ENCODE peak calls at places on chromosomes 16 and 17, in four cellular contexts. W is neural progenitor cell, J is PC-3, H is GM23338. X is an unnamed sample.

GRCh38 chr16:12188674-12189249 is 212.2 kb downstream of the SNX29 start:
- DNase-seq in J (no peak), H (no peak), W (no peak), X (no peak)

GRCh38 chr17:73165616-73166404 is 1.0 kb downstream of the SSTR2 start:
- DNase-seq in J (no peak), H (peak), W (peak), X (no peak)

GRCh38 chr17:78890111-78890897 is 12.7 kb downstream of the CEP295NL start:
- DNase-seq in J (no peak), H (no peak), W (no peak), X (peak)

GRCh38 chr17:72687941-72688340 is 404.5 kb downstream of the SLC39A11 start:
- DNase-seq in J (no peak), H (no peak), W (no peak), X (no peak)

GRCh38 chr16:15897386-15897785 is 9.0 kb upstream of the CEP20 start:
- DNase-seq in J (no peak), W (no peak), H (no peak), X (no peak)

GRCh38 chr17:36148559-36149295 is 27.7 kb downstream of the TBC1D3B start:
- DNase-seq in H (peak), J (peak), W (peak), X (peak)

GRCh38 chr17:73799781-73800627 is 155.8 kb upstream of the SDK2 start:
- DNase-seq in W (no peak), H (no peak), J (peak), X (no peak)

GRCh38 chr17:47652570-47652969 is 2.9 kb downstream of the KPNB1 start:
- DNase-seq in W (peak), J (no peak), H (no peak), X (no peak)

GRCh38 chr17:59476413-59476812 is 89.0 kb upstream of the DHX40 start:
- DNase-seq in W (no peak), H (no peak), J (no peak), X (no peak)

GRCh38 chr16:48535369-48535787 is 74.6 kb downstream of the N4BP1 start:
- DNase-seq in W (no peak), J (no peak), H (no peak), X (no peak)

GRCh38 chr17:81518785-81519283 is 6.2 kb upstream of the ACTG1 start:
- DNase-seq in W (peak), J (peak), H (peak), X (peak)

GRCh38 chr17:978110-979093 is 1.2 kb downstream of the NXN start:
- DNase-seq in H (no peak), J (peak), W (peak), X (no peak)

GRCh38 chr17:44465897-44466296 is 37.3 kb downstream of the GPATCH8 start:
- DNase-seq in W (no peak), H (no peak), J (no peak), X (no peak)

GRCh38 chr17:44467108-44467507 is 36.1 kb downstream of the GPATCH8 start:
- DNase-seq in H (no peak), J (no peak), W (no peak), X (no peak)

GRCh38 chr17:44466339-44466738 is 36.9 kb downstream of the GPATCH8 start:
- DNase-seq in W (no peak), J (no peak), H (no peak), X (no peak)

GRCh38 chr17:44465276-44465675 is 37.9 kb downstream of the GPATCH8 start:
- DNase-seq in W (no peak), J (no peak), H (no peak), X (no peak)

DNA sequence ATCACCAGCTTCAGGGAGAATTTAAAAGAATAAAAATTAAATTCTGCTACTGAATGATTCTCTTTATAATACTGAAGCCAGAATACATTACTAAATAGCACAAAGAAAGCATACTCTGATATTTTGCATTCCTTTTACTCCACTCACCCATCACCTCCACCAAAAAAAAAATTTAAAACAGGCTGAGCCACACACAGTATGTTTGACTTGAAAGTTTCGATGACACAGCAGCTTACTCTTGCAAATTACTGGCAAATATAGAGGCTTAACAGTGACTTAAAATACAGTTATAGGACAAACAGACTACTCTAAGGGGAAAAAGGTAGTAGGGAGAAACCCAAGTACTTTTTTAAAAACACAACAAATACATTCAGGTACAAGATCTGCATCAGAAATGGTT is 39.2 kb downstream of the GPATCH8 start:
- DNase-seq in W (no peak), J (no peak), H (no peak), X (no peak)
- H3K4me2 ChIP-seq in W (no peak), J (no peak), H (no peak), X (no peak)

GRCh38 chr17:34237458-34237857 is 17.6 kb upstream of the CCL2 start:
- DNase-seq in J (no peak), H (no peak), W (no peak), X (no peak)
- TF ChIP-seq EZH2phosphoT487 in J (no peak), H (no peak), W (no peak), X (no peak)

GRCh38 chr16:65061935-65062334 is 59.9 kb downstream of the CDH11 start:
- DNase-seq in J (no peak), W (no peak), H (no peak), X (no peak)
- TF ChIP-seq CTCF in J (no peak), W (no peak), H (no peak), X (no peak)

GRCh38 chr16:57607676-57608461 is 20.6 kb upstream of the ADGRG1 start:
- DNase-seq in H (no peak), J (no peak), W (no peak), X (no peak)
- H3K4me2 ChIP-seq in H (no peak), J (no peak), W (no peak), X (no peak)

GRCh38 chr16:85658504-85659326 is 30.0 kb downstream of the GINS2 start:
- DNase-seq in W (no peak), J (no peak), H (no peak), X (no peak)

GRCh38 chr16:85659336-85659735 is 29.4 kb downstream of the GINS2 start:
- DNase-seq in J (no peak), W (no peak), H (no peak), X (no peak)

GRCh38 chr16:85657996-85658395 is 30.8 kb downstream of the GINS2 start:
- DNase-seq in J (no peak), H (no peak), W (no peak), X (no peak)

GRCh38 chr16:85661131-85662035 is 27.4 kb downstream of the GINS2 start:
- DNase-seq in H (no peak), J (no peak), W (no peak), X (no peak)

GRCh38 chr16:85659805-85660511 is 28.8 kb downstream of the GINS2 start:
- DNase-seq in W (peak), H (peak), J (peak), X (peak)
- TF ChIP-seq EZH2phosphoT487 in W (no peak), H (no peak), J (no peak), X (no peak)

GRCh38 chr17:9237661-9238301 is 216.5 kb downstream of the NTN1 start:
- DNase-seq in W (peak), H (no peak), J (no peak), X (no peak)
- TF ChIP-seq CTCF in W (no peak), H (no peak), J (no peak), X (no peak)

GRCh38 chr17:8359769-8360168 is 16.7 kb downstream of the KRABD2 start:
- DNase-seq in W (no peak), H (peak), J (peak), X (no peak)
- H3K4me2 ChIP-seq in W (no peak), H (no peak), J (no peak), X (no peak)

DNA sequence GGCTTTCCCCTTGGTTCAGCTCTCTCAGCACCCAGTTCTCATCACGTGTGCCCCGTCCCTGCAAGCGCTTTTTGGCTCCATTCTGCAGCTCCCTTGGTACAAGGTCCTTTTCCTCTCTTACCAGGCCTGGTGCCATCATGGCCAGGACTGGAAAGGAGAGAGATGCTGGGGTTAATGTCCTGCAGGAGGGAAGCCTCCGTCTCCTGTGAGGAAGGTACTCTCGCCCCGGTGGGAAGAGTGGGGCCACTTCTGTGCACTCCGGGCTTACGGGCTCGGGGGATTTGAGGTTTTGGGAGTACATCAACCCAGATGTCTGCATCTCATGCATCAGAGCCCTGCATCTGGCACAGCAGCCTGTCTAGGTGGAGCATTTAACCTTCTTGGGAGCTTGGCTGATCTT is 10.1 kb downstream of the CTRB2 start:
- DNase-seq in H (no peak), J (no peak), W (no peak), X (no peak)
- TF ChIP-seq EZH2phosphoT487 in H (no peak), J (no peak), W (no peak), X (no peak)

DNA sequence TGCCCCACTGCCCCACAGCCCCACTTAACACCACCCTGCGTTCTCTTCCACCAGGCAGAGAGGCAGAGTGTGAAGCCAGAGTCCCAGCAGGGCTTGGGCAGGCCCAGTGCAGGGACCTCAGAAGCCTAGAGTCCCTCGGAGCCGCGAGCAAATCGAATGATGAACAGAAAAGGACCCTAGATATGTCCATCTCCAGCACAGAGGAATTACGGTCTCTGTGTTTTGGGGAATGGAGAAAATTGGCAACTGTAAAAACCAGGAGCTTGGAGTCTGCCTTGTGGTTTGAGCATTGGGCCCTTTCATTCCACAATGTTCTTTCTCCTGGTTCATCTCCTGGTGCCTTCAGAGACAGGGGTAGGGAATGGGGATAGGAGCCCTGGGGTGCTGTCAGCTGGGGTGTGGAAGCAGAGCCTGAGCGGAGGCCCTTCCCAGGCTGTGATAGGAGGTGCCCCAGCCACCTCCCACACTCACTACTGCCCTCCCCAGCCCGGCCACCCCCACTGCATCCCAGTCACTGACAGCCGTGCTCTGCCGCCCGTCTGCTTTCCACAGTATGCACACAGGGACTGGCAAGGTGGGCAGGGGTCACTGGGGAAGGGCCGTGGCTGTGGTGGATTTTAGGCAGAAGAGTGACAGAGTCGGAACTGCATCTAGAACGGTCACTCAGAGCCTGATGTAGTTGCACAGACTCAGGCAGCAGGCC is 26.7 kb downstream of the TBX4 start:
- DNase-seq in J (no peak), W (no peak), H (no peak), X (no peak)
- TF ChIP-seq CTCF in J (no peak), W (no peak), H (no peak), X (no peak)